ENCODE peak calls at places on chromosomes 4 and X, in ten cellular contexts. One of them, this sample, is unnamed.

GRCh38 chr4:74105656-74106275 is 6.8 kb upstream of the CXCL2 start:
- DNase-seq in hypothalamus: no peak
- DNase-seq in activated T-cell treated with anti-CD3 and anti-CD28 coated beads for 1 hour: no peak
- DNase-seq in activated naive CD4-positive, alpha-beta T cell treated with anti-CD3 and anti-CD28 coated beads, Interleukin-2, amount 50 U/mL, for 16 hours: no peak
- DNase-seq in NCI-H1092: no peak
- DNase-seq in COR-L47: no peak
- DNase-seq in astrocyte of the spinal cord: peak; percentile 35
- DNase-seq in mammary epithelial cell: no peak
- DNase-seq in RPMI7951: no peak
- DNase-seq in NCI-H1417: no peak
- DNase-seq in this sample: no peak

GRCh38 chr4:126888968-126889367 is 743.8 kb upstream of the INTU start:
- DNase-seq in COR-L47: no peak
- DNase-seq in RPMI7951: no peak
- DNase-seq in astrocyte of the spinal cord: peak; percentile 53
- DNase-seq in NCI-H1417: no peak
- DNase-seq in NCI-H1092: no peak
- DNase-seq in activated naive CD4-positive, alpha-beta T cell treated with anti-CD3 and anti-CD28 coated beads, Interleukin-2, amount 50 U/mL, for 16 hours: no peak
- DNase-seq in mammary epithelial cell: peak; percentile 26
- DNase-seq in hypothalamus: no peak
- DNase-seq in activated T-cell treated with anti-CD3 and anti-CD28 coated beads for 1 hour: no peak
- DNase-seq in this sample: no peak

GRCh38 chr4:144754562-144755410 is 108.8 kb downstream of the HHIP start:
- DNase-seq in mammary epithelial cell: peak; percentile 43
- DNase-seq in RPMI7951: peak; percentile 11
- DNase-seq in NCI-H1092: no peak
- DNase-seq in COR-L47: no peak
- DNase-seq in activated T-cell treated with anti-CD3 and anti-CD28 coated beads for 1 hour: no peak
- DNase-seq in hypothalamus: peak; percentile 4
- DNase-seq in NCI-H1417: no peak
- DNase-seq in astrocyte of the spinal cord: peak; percentile 77
- DNase-seq in activated naive CD4-positive, alpha-beta T cell treated with anti-CD3 and anti-CD28 coated beads, Interleukin-2, amount 50 U/mL, for 16 hours: no peak
- DNase-seq in this sample: peak; percentile 33

GRCh38 chrX:73839152-73839551 is 276.2 kb downstream of the CHIC1 start:
- DNase-seq in NCI-H1417: no peak
- DNase-seq in RPMI7951: no peak
- DNase-seq in astrocyte of the spinal cord: no peak
- DNase-seq in mammary epithelial cell: no peak
- DNase-seq in NCI-H1092: no peak
- DNase-seq in activated naive CD4-positive, alpha-beta T cell treated with anti-CD3 and anti-CD28 coated beads, Interleukin-2, amount 50 U/mL, for 16 hours: no peak
- DNase-seq in COR-L47: no peak
- DNase-seq in activated T-cell treated with anti-CD3 and anti-CD28 coated beads for 1 hour: no peak
- DNase-seq in hypothalamus: no peak
- DNase-seq in this sample: no peak

GRCh38 chrX:131907488-131908314 is 115.4 kb upstream of the STK26 start:
- DNase-seq in COR-L47: no peak
- DNase-seq in hypothalamus: no peak
- DNase-seq in activated T-cell treated with anti-CD3 and anti-CD28 coated beads for 1 hour: no peak
- DNase-seq in RPMI7951: peak; percentile 1
- DNase-seq in mammary epithelial cell: no peak
- DNase-seq in NCI-H1092: no peak
- DNase-seq in NCI-H1417: no peak
- DNase-seq in astrocyte of the spinal cord: no peak
- DNase-seq in activated naive CD4-positive, alpha-beta T cell treated with anti-CD3 and anti-CD28 coated beads, Interleukin-2, amount 50 U/mL, for 16 hours: no peak
- DNase-seq in this sample: peak; percentile 57

GRCh38 chrX:7086384-7086783 is 61.1 kb upstream of the STS start:
- DNase-seq in astrocyte of the spinal cord: no peak
- DNase-seq in COR-L47: no peak
- DNase-seq in hypothalamus: no peak
- DNase-seq in RPMI7951: peak; percentile 57
- DNase-seq in NCI-H1417: no peak
- DNase-seq in NCI-H1092: no peak
- DNase-seq in mammary epithelial cell: no peak
- DNase-seq in activated T-cell treated with anti-CD3 and anti-CD28 coated beads for 1 hour: no peak
- DNase-seq in activated naive CD4-positive, alpha-beta T cell treated with anti-CD3 and anti-CD28 coated beads, Interleukin-2, amount 50 U/mL, for 16 hours: no peak
- DNase-seq in this sample: peak; percentile 40

GRCh38 chrX:38755319-38755718 is 45.9 kb upstream of the MID1IP1 start:
- DNase-seq in COR-L47: no peak
- DNase-seq in activated T-cell treated with anti-CD3 and anti-CD28 coated beads for 1 hour: no peak
- DNase-seq in mammary epithelial cell: no peak
- DNase-seq in NCI-H1092: no peak
- DNase-seq in RPMI7951: no peak
- DNase-seq in astrocyte of the spinal cord: no peak
- DNase-seq in activated naive CD4-positive, alpha-beta T cell treated with anti-CD3 and anti-CD28 coated beads, Interleukin-2, amount 50 U/mL, for 16 hours: no peak
- DNase-seq in NCI-H1417: no peak
- DNase-seq in hypothalamus: no peak
- DNase-seq in this sample: no peak

GRCh38 chrX:11932423-11932822 is 174.4 kb downstream of the MSL3 start:
- DNase-seq in activated T-cell treated with anti-CD3 and anti-CD28 coated beads for 1 hour: no peak
- DNase-seq in activated naive CD4-positive, alpha-beta T cell treated with anti-CD3 and anti-CD28 coated beads, Interleukin-2, amount 50 U/mL, for 16 hours: no peak
- DNase-seq in astrocyte of the spinal cord: no peak
- DNase-seq in mammary epithelial cell: no peak
- DNase-seq in COR-L47: no peak
- DNase-seq in NCI-H1092: no peak
- DNase-seq in RPMI7951: no peak
- DNase-seq in NCI-H1417: no peak
- DNase-seq in hypothalamus: no peak
- DNase-seq in this sample: no peak

GRCh38 chrX:111869639-111870034 is 6.3 kb upstream of the TRPC5OS start:
- DNase-seq in hypothalamus: peak; percentile 6
- DNase-seq in RPMI7951: peak; percentile 19
- DNase-seq in astrocyte of the spinal cord: peak; percentile 51
- DNase-seq in NCI-H1417: peak; percentile 68
- DNase-seq in COR-L47: no peak
- DNase-seq in activated naive CD4-positive, alpha-beta T cell treated with anti-CD3 and anti-CD28 coated beads, Interleukin-2, amount 50 U/mL, for 16 hours: no peak
- DNase-seq in activated T-cell treated with anti-CD3 and anti-CD28 coated beads for 1 hour: no peak
- DNase-seq in NCI-H1092: peak; percentile 36
- DNase-seq in mammary epithelial cell: peak; percentile 35
- DNase-seq in this sample: peak; percentile 57

GRCh38 chrX:44474410-44474809 is 68.2 kb downstream of the FUNDC1 start:
- DNase-seq in NCI-H1092: no peak
- DNase-seq in activated T-cell treated with anti-CD3 and anti-CD28 coated beads for 1 hour: no peak
- DNase-seq in RPMI7951: peak; percentile 37
- DNase-seq in NCI-H1417: no peak
- DNase-seq in mammary epithelial cell: peak; percentile 49
- DNase-seq in astrocyte of the spinal cord: no peak
- DNase-seq in hypothalamus: no peak
- DNase-seq in COR-L47: no peak
- DNase-seq in activated naive CD4-positive, alpha-beta T cell treated with anti-CD3 and anti-CD28 coated beads, Interleukin-2, amount 50 U/mL, for 16 hours: no peak
- DNase-seq in this sample: no peak

GRCh38 chrX:3134316-3134715 is 93.0 kb downstream of the ARSF start:
- DNase-seq in NCI-H1092: no peak
- DNase-seq in activated naive CD4-positive, alpha-beta T cell treated with anti-CD3 and anti-CD28 coated beads, Interleukin-2, amount 50 U/mL, for 16 hours: no peak
- DNase-seq in RPMI7951: no peak
- DNase-seq in hypothalamus: no peak
- DNase-seq in NCI-H1417: no peak
- DNase-seq in astrocyte of the spinal cord: no peak
- DNase-seq in mammary epithelial cell: no peak
- DNase-seq in activated T-cell treated with anti-CD3 and anti-CD28 coated beads for 1 hour: no peak
- DNase-seq in COR-L47: no peak
- DNase-seq in this sample: no peak

GRCh38 chrX:134172588-134173259 is 64.3 kb upstream of the CCDC160 start:
- DNase-seq in NCI-H1092: no peak
- DNase-seq in astrocyte of the spinal cord: peak; percentile 23
- DNase-seq in activated naive CD4-positive, alpha-beta T cell treated with anti-CD3 and anti-CD28 coated beads, Interleukin-2, amount 50 U/mL, for 16 hours: peak; percentile 49
- DNase-seq in RPMI7951: no peak
- DNase-seq in mammary epithelial cell: no peak
- DNase-seq in hypothalamus: peak; percentile 14
- DNase-seq in activated T-cell treated with anti-CD3 and anti-CD28 coated beads for 1 hour: peak; percentile 22
- DNase-seq in COR-L47: no peak
- DNase-seq in NCI-H1417: no peak
- DNase-seq in this sample: peak; percentile 48

GRCh38 chrX:25191403-25191802 is 175.6 kb upstream of the ARX start:
- DNase-seq in activated naive CD4-positive, alpha-beta T cell treated with anti-CD3 and anti-CD28 coated beads, Interleukin-2, amount 50 U/mL, for 16 hours: no peak
- DNase-seq in NCI-H1417: no peak
- DNase-seq in COR-L47: no peak
- DNase-seq in NCI-H1092: no peak
- DNase-seq in RPMI7951: no peak
- DNase-seq in mammary epithelial cell: no peak
- DNase-seq in activated T-cell treated with anti-CD3 and anti-CD28 coated beads for 1 hour: no peak
- DNase-seq in astrocyte of the spinal cord: no peak
- DNase-seq in hypothalamus: no peak
- DNase-seq in this sample: peak; percentile 27

GRCh38 chr4:7588002-7588401 is 153.3 kb upstream of the PSAPL1 start:
- DNase-seq in NCI-H1417: peak; percentile 91
- DNase-seq in hypothalamus: no peak
- DNase-seq in astrocyte of the spinal cord: peak; percentile 23
- DNase-seq in activated T-cell treated with anti-CD3 and anti-CD28 coated beads for 1 hour: no peak
- DNase-seq in COR-L47: no peak
- DNase-seq in RPMI7951: peak; percentile 74
- DNase-seq in activated naive CD4-positive, alpha-beta T cell treated with anti-CD3 and anti-CD28 coated beads, Interleukin-2, amount 50 U/mL, for 16 hours: no peak
- DNase-seq in mammary epithelial cell: no peak
- DNase-seq in NCI-H1092: no peak
- DNase-seq in this sample: peak; percentile 24

GRCh38 chr4:57639566-57640328 is 529.6 kb upstream of the IGFBP7 start:
- DNase-seq in COR-L47: no peak
- DNase-seq in astrocyte of the spinal cord: no peak
- DNase-seq in NCI-H1417: no peak
- DNase-seq in hypothalamus: no peak
- DNase-seq in NCI-H1092: no peak
- DNase-seq in activated T-cell treated with anti-CD3 and anti-CD28 coated beads for 1 hour: no peak
- DNase-seq in activated naive CD4-positive, alpha-beta T cell treated with anti-CD3 and anti-CD28 coated beads, Interleukin-2, amount 50 U/mL, for 16 hours: no peak
- DNase-seq in mammary epithelial cell: no peak
- DNase-seq in RPMI7951: no peak
- DNase-seq in this sample: peak; percentile 15

GRCh38 chr4:185471235-185472062 is at the start of gene CCDC110:
- DNase-seq in hypothalamus: peak; percentile 96
- DNase-seq in mammary epithelial cell: peak; percentile 81
- DNase-seq in RPMI7951: peak; percentile 83
- DNase-seq in NCI-H1092: peak; percentile 85
- DNase-seq in astrocyte of the spinal cord: peak; percentile 95
- DNase-seq in activated naive CD4-positive, alpha-beta T cell treated with anti-CD3 and anti-CD28 coated beads, Interleukin-2, amount 50 U/mL, for 16 hours: peak; percentile 91
- DNase-seq in COR-L47: peak; percentile 86
- DNase-seq in activated T-cell treated with anti-CD3 and anti-CD28 coated beads for 1 hour: peak; percentile 92
- DNase-seq in NCI-H1417: peak; percentile 70
- DNase-seq in this sample: peak; percentile 91

GRCh38 chr4:3192188-3192587 is 56.8 kb upstream of the MSANTD1 start:
- DNase-seq in RPMI7951: no peak
- DNase-seq in activated T-cell treated with anti-CD3 and anti-CD28 coated beads for 1 hour: no peak
- DNase-seq in mammary epithelial cell: peak; percentile 4
- DNase-seq in NCI-H1417: no peak
- DNase-seq in astrocyte of the spinal cord: no peak
- DNase-seq in activated naive CD4-positive, alpha-beta T cell treated with anti-CD3 and anti-CD28 coated beads, Interleukin-2, amount 50 U/mL, for 16 hours: no peak
- DNase-seq in hypothalamus: no peak
- DNase-seq in COR-L47: no peak
- DNase-seq in NCI-H1092: no peak
- DNase-seq in this sample: no peak

GRCh38 chrX:44431206-44431605 is 87.7 kb upstream of the EFHC2 start:
- DNase-seq in NCI-H1092: no peak
- DNase-seq in astrocyte of the spinal cord: peak; percentile 37
- DNase-seq in RPMI7951: peak; percentile 54
- DNase-seq in activated T-cell treated with anti-CD3 and anti-CD28 coated beads for 1 hour: no peak
- DNase-seq in mammary epithelial cell: peak; percentile 81
- DNase-seq in activated naive CD4-positive, alpha-beta T cell treated with anti-CD3 and anti-CD28 coated beads, Interleukin-2, amount 50 U/mL, for 16 hours: no peak
- DNase-seq in NCI-H1417: no peak
- DNase-seq in COR-L47: no peak
- DNase-seq in hypothalamus: no peak
- DNase-seq in this sample: no peak

GRCh38 chr4:4794421-4794820 is 65.0 kb upstream of the MSX1 start:
- DNase-seq in activated naive CD4-positive, alpha-beta T cell treated with anti-CD3 and anti-CD28 coated beads, Interleukin-2, amount 50 U/mL, for 16 hours: no peak
- DNase-seq in COR-L47: no peak
- DNase-seq in NCI-H1417: no peak
- DNase-seq in RPMI7951: no peak
- DNase-seq in mammary epithelial cell: no peak
- DNase-seq in hypothalamus: no peak
- DNase-seq in astrocyte of the spinal cord: no peak
- DNase-seq in activated T-cell treated with anti-CD3 and anti-CD28 coated beads for 1 hour: no peak
- DNase-seq in NCI-H1092: no peak
- DNase-seq in this sample: no peak

GRCh38 chr4:168360271-168360670 is 41.7 kb upstream of the DDX60 start:
- DNase-seq in activated naive CD4-positive, alpha-beta T cell treated with anti-CD3 and anti-CD28 coated beads, Interleukin-2, amount 50 U/mL, for 16 hours: no peak
- DNase-seq in astrocyte of the spinal cord: no peak
- DNase-seq in hypothalamus: no peak
- DNase-seq in mammary epithelial cell: no peak
- DNase-seq in NCI-H1417: no peak
- DNase-seq in activated T-cell treated with anti-CD3 and anti-CD28 coated beads for 1 hour: no peak
- DNase-seq in RPMI7951: no peak
- DNase-seq in COR-L47: no peak
- DNase-seq in NCI-H1092: no peak
- DNase-seq in this sample: no peak

GRCh38 chrX:110992611-110993010 is 103.4 kb upstream of the PAK3 start:
- DNase-seq in NCI-H1417: peak; percentile 48
- DNase-seq in mammary epithelial cell: peak; percentile 20
- DNase-seq in astrocyte of the spinal cord: peak; percentile 27
- DNase-seq in COR-L47: no peak
- DNase-seq in activated naive CD4-positive, alpha-beta T cell treated with anti-CD3 and anti-CD28 coated beads, Interleukin-2, amount 50 U/mL, for 16 hours: peak; percentile 11
- DNase-seq in NCI-H1092: peak; percentile 8
- DNase-seq in activated T-cell treated with anti-CD3 and anti-CD28 coated beads for 1 hour: no peak
- DNase-seq in hypothalamus: no peak
- DNase-seq in RPMI7951: peak; percentile 17
- DNase-seq in this sample: peak; percentile 69

GRCh38 chr4:140851804-140852203 is 95.6 kb upstream of the TBC1D9 start:
- DNase-seq in NCI-H1092: no peak
- DNase-seq in astrocyte of the spinal cord: no peak
- DNase-seq in activated T-cell treated with anti-CD3 and anti-CD28 coated beads for 1 hour: no peak
- DNase-seq in NCI-H1417: no peak
- DNase-seq in hypothalamus: no peak
- DNase-seq in mammary epithelial cell: no peak
- DNase-seq in RPMI7951: no peak
- DNase-seq in activated naive CD4-positive, alpha-beta T cell treated with anti-CD3 and anti-CD28 coated beads, Interleukin-2, amount 50 U/mL, for 16 hours: no peak
- DNase-seq in COR-L47: no peak
- DNase-seq in this sample: no peak

GRCh38 chr4:107519057-107519456 is 201.0 kb downstream of the PAPSS1 start:
- DNase-seq in activated T-cell treated with anti-CD3 and anti-CD28 coated beads for 1 hour: no peak
- DNase-seq in RPMI7951: peak; percentile 24
- DNase-seq in COR-L47: peak; percentile 12
- DNase-seq in NCI-H1092: no peak
- DNase-seq in activated naive CD4-positive, alpha-beta T cell treated with anti-CD3 and anti-CD28 coated beads, Interleukin-2, amount 50 U/mL, for 16 hours: no peak
- DNase-seq in mammary epithelial cell: peak; percentile 8
- DNase-seq in hypothalamus: peak; percentile 2
- DNase-seq in NCI-H1417: no peak
- DNase-seq in astrocyte of the spinal cord: peak; percentile 50
- DNase-seq in this sample: peak; percentile 10

GRCh38 chrX:15816886-15817285 is 26.6 kb downstream of the ZRSR2 start:
- DNase-seq in RPMI7951: peak; percentile 1
- DNase-seq in astrocyte of the spinal cord: peak; percentile 27
- DNase-seq in NCI-H1092: no peak
- DNase-seq in activated naive CD4-positive, alpha-beta T cell treated with anti-CD3 and anti-CD28 coated beads, Interleukin-2, amount 50 U/mL, for 16 hours: no peak
- DNase-seq in mammary epithelial cell: no peak
- DNase-seq in COR-L47: no peak
- DNase-seq in NCI-H1417: no peak
- DNase-seq in activated T-cell treated with anti-CD3 and anti-CD28 coated beads for 1 hour: no peak
- DNase-seq in hypothalamus: no peak
- DNase-seq in this sample: peak; percentile 31

GRCh38 chr4:2101346-2102044 is 42.4 kb downstream of the NAT8L start:
- DNase-seq in NCI-H1092: no peak
- DNase-seq in hypothalamus: no peak
- DNase-seq in activated naive CD4-positive, alpha-beta T cell treated with anti-CD3 and anti-CD28 coated beads, Interleukin-2, amount 50 U/mL, for 16 hours: no peak
- DNase-seq in NCI-H1417: no peak
- DNase-seq in COR-L47: no peak
- DNase-seq in RPMI7951: peak; percentile 94
- DNase-seq in mammary epithelial cell: peak; percentile 83
- DNase-seq in activated T-cell treated with anti-CD3 and anti-CD28 coated beads for 1 hour: no peak
- DNase-seq in astrocyte of the spinal cord: peak; percentile 13
- DNase-seq in this sample: no peak

GRCh38 chr4:10722957-10723356 is 38.4 kb upstream of the CLNK start:
- DNase-seq in RPMI7951: no peak
- DNase-seq in activated T-cell treated with anti-CD3 and anti-CD28 coated beads for 1 hour: no peak
- DNase-seq in COR-L47: no peak
- DNase-seq in activated naive CD4-positive, alpha-beta T cell treated with anti-CD3 and anti-CD28 coated beads, Interleukin-2, amount 50 U/mL, for 16 hours: no peak
- DNase-seq in astrocyte of the spinal cord: no peak
- DNase-seq in hypothalamus: no peak
- DNase-seq in mammary epithelial cell: no peak
- DNase-seq in NCI-H1092: no peak
- DNase-seq in NCI-H1417: no peak
- DNase-seq in this sample: no peak

This sample was measured in ELF-1.